ENCODE peak calls at places on chromosome 2, in four cellular contexts. One of them, this sample, is unnamed.

GRCh38 chr2:43848174-43848573 is 9.4 kb downstream of the ABCG8 start:
- DNase-seq in GM20000: peak; percentile 8
- DNase-seq in NB4: no peak
- DNase-seq in Peyer's patch: no peak
- DNase-seq in this sample: no peak

GRCh38 chr2:209145941-209146681 is 277.7 kb upstream of the MAP2 start:
- DNase-seq in GM20000: no peak
- DNase-seq in NB4: peak; percentile 6
- DNase-seq in Peyer's patch: no peak
- DNase-seq in this sample: no peak

GRCh38 chr2:173076557-173077345 is 1.1 kb downstream of the MAP3K20 start:
- DNase-seq in GM20000: peak; percentile 37
- DNase-seq in NB4: peak; percentile 51
- DNase-seq in Peyer's patch: peak; percentile 21
- DNase-seq in this sample: peak; percentile 30

GRCh38 chr2:106096446-106097369 is 97.4 kb downstream of the UXS1 start:
- DNase-seq in GM20000: no peak
- DNase-seq in NB4: no peak
- DNase-seq in Peyer's patch: no peak
- DNase-seq in this sample: no peak

GRCh38 chr2:43032894-43033270 is 193.5 kb downstream of the ZFP36L2 start:
- DNase-seq in GM20000: no peak
- DNase-seq in NB4: no peak
- DNase-seq in Peyer's patch: no peak
- DNase-seq in this sample: no peak

GRCh38 chr2:169670215-169670651 is 24.0 kb downstream of the CFAP210 start:
- DNase-seq in GM20000: no peak
- DNase-seq in NB4: no peak
- DNase-seq in Peyer's patch: no peak
- DNase-seq in this sample: no peak

GRCh38 chr2:163132850-163133249 is 294.3 kb upstream of the KCNH7 start:
- DNase-seq in GM20000: peak; percentile 8
- DNase-seq in NB4: peak; percentile 18
- DNase-seq in Peyer's patch: no peak
- DNase-seq in this sample: no peak

GRCh38 chr2:238097988-238098853 is 1.9 kb upstream of the ESPNL start:
- DNase-seq in GM20000: peak; percentile 93
- DNase-seq in NB4: peak; percentile 75
- DNase-seq in Peyer's patch: peak; percentile 69
- DNase-seq in this sample: peak; percentile 82

GRCh38 chr2:26682155-26682554 is 10.4 kb upstream of the KCNK3 start:
- DNase-seq in GM20000: no peak
- DNase-seq in NB4: no peak
- DNase-seq in Peyer's patch: no peak
- DNase-seq in this sample: no peak

GRCh38 chr2:96113367-96113677 is 3.0 kb downstream of the ADRA2B start:
- DNase-seq in GM20000: no peak
- DNase-seq in NB4: peak; percentile 42
- DNase-seq in Peyer's patch: no peak
- DNase-seq in this sample: no peak

GRCh38 chr2:23417310-23417709 is 32.3 kb downstream of the KLHL29 start:
- DNase-seq in GM20000: no peak
- DNase-seq in NB4: no peak
- DNase-seq in Peyer's patch: no peak
- DNase-seq in this sample: no peak

DNA sequence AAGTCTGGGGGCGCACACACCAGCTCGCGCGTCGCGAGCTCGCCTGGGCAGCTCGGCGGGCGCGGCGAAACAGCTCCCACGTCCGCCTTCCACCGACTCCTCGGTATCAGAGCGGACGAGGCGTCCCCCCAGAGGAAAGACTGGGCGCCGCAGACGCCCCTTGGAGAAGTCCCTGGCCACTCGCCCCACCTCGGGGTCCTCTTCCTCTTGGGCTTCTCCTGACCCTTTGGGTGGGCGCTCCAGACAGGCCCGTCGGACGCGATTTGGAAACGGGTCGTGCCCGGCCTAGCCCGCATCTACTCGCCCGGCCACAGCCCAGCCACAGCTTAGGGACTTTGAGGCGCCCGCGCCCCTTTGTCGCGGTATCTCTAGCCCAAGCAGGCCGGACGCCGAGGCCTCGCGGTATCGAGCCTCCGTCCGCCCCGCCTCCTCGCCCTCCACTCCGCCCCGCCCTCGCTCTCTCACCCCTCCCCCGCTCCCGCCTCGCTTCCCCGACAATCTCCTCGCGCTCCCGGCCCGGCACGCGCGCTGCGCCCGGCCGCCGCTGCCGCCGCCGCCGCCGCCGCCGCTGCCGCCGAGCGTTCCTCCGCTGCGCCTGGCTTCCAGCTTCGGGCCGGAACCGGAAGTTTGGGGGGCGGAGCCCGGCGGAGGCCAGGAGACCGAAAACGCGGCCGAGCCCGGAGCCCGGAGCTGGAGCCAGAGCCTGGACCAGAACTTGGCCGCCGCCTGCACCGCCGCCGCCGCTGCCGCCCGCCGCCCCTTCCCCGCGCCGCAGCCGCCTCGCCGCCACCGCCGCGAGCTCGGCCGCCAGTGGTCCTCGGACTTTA is 752 bp upstream of the ACVR2A start:
- DNase-seq in GM20000: peak; percentile 96
- DNase-seq in NB4: peak; percentile 74
- DNase-seq in Peyer's patch: peak; percentile 76
- DNase-seq in this sample: peak; percentile 98
- TF ChIP-seq CTCF in GM20000: no peak
- TF ChIP-seq CTCF in NB4: no peak
- TF ChIP-seq CTCF in Peyer's patch: no peak
- TF ChIP-seq CTCF in this sample: no peak

GRCh38 chr2:63853527-63854310 is 12.0 kb downstream of the UGP2 start:
- DNase-seq in GM20000: no peak
- DNase-seq in NB4: peak; percentile 23
- DNase-seq in Peyer's patch: no peak
- DNase-seq in this sample: no peak
- TF ChIP-seq CTCF in GM20000: no peak
- TF ChIP-seq CTCF in NB4: no peak
- TF ChIP-seq CTCF in Peyer's patch: no peak
- TF ChIP-seq CTCF in this sample: no peak

DNA sequence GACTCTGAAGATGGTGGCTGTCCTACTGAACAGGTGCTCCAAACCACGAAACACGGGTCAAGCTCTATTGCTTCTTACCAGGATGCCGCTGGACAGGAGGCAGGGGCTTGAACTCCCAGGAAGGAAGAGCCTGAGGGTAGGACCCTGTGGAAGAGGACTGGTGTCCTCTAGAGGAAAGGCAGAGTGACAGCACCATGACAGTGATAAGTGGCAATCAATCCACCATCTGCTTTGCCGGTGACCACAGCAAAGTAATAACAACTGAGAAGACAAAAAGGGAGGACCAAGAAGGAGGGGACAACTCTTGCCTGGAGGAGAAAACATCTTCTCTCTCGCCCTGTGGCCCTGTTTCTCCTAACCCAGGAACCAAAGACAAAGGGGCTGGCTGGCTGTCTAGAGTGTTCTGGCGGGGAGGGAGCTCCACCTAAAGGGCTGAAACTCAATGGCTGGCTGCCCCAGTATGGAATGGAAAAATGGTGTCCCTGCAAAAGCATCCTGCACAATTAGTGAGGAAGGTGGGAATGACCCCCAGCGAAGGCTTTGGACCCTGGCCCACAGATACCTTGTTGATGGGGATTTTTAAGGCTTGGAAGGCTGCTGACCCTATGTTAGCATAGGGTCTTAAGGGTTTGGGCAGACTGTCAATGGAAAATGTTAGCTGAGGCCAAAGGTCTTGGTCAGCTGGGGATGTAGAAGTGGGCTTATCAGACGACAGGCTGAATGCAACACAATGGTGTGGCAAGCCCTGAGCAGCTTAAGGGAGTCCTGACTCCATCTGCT is 35.4 kb downstream of the PROC start:
- DNase-seq in GM20000: peak; percentile 19
- DNase-seq in NB4: peak; percentile 60
- DNase-seq in Peyer's patch: no peak
- DNase-seq in this sample: no peak
- TF ChIP-seq CTCF in GM20000: no peak
- TF ChIP-seq CTCF in NB4: peak; percentile 47
- TF ChIP-seq CTCF in Peyer's patch: no peak
- TF ChIP-seq CTCF in this sample: no peak

GRCh38 chr2:5121677-5122076 is 570.5 kb upstream of the SOX11 start:
- DNase-seq in GM20000: no peak
- DNase-seq in NB4: peak; percentile 6
- DNase-seq in Peyer's patch: no peak
- DNase-seq in this sample: no peak
- TF ChIP-seq CTCF in GM20000: no peak
- TF ChIP-seq CTCF in NB4: no peak
- TF ChIP-seq CTCF in Peyer's patch: no peak
- TF ChIP-seq CTCF in this sample: no peak

DNA sequence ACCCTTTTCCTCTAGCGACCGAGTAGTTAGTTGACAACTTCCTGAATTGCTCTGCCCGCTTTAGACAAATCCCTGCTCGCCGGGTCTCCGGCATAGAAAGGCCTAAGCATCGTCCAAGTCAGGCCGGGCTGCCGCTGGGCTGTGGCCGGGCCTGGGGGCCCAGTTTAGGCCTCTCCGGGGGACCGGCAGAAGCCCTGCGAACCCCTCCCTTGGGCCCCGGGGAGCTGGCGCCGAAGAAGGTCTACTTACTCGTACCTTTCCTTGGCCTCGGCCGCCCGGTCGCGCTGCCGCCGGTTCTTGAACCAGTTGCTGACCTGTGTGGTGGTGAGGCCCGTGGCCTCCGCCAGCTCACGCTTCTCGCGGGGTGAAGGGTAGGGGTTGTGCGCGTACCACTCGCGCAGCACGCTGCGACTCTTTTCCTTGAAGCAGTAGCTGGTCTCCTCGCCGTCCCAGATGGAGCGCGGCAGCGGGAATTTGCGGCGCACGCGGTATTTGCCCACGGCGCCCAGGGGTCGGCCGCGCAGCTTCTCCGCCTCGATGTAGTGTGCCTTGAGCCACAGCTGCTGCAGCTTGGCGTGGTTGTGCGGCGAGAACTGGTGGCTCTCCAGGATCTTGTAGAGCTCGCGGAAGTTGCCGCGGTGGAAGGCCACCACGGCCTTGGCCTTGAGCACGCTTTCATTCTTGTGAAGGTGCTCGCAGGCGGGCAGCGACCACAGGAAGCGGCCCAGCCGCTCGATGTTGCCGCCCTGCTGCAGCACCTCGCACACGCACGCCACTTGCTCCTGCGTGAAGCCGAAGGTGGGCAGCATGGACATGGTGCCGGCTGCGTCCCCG is 739 bp downstream of the SIX2 start:
- DNase-seq in GM20000: no peak
- DNase-seq in NB4: peak; percentile 48
- DNase-seq in Peyer's patch: no peak
- DNase-seq in this sample: no peak
- TF ChIP-seq CTCF in GM20000: no peak
- TF ChIP-seq CTCF in NB4: no peak
- TF ChIP-seq CTCF in Peyer's patch: no peak
- TF ChIP-seq CTCF in this sample: no peak

GRCh38 chr2:190635781-190636180 is 13.1 kb upstream of the NAB1 start:
- DNase-seq in GM20000: no peak
- DNase-seq in NB4: peak; percentile 17
- DNase-seq in Peyer's patch: no peak
- DNase-seq in this sample: no peak
- TF ChIP-seq CTCF in GM20000: no peak
- TF ChIP-seq CTCF in NB4: no peak
- TF ChIP-seq CTCF in Peyer's patch: no peak
- TF ChIP-seq CTCF in this sample: no peak

This sample was measured in B cell.